ENCODE peak calls at places on chromosomes 3 and 15, in nine cellular contexts. O is A549, P is H1, K is HCT116, R is SK-N-SH, D is HepG2, U is GM12878, M is endothelial cell of umbilical vein, T is K562. L is an unnamed sample.

GRCh38 chr15:90664650-90665287 is 52.4 kb upstream of the BLM start:
- DNase-seq in O (peak; percentile 65), P (no peak), M (peak; percentile 28), R (peak; percentile 85), D (peak; percentile 41), K (no peak), T (peak; percentile 60), U (no peak), L (peak; percentile 80)

GRCh38 chr3:83320726-83321125 is 1559.3 kb upstream of the GBE1 start:
- DNase-seq in U (no peak), D (no peak), M (no peak), P (no peak), T (no peak), R (no peak), K (no peak), O (no peak), L (no peak)

GRCh38 chr3:138078901-138079344 is 36.5 kb downstream of the DZIP1L start:
- DNase-seq in U (no peak), K (peak; percentile 27), T (no peak), P (no peak), O (peak; percentile 82), M (no peak), D (peak; percentile 32), R (no peak), L (peak; percentile 86)

GRCh38 chr15:44654858-44655257 is 8.6 kb downstream of the SPG11 start:
- DNase-seq in R (no peak), O (no peak), D (no peak), K (no peak), U (no peak), P (no peak), M (no peak), T (no peak), L (no peak)

GRCh38 chr3:7978104-7978457 is 523.5 kb upstream of the LMCD1 start:
- DNase-seq in U (no peak), O (no peak), D (no peak), T (no peak), P (no peak), K (no peak), M (no peak), R (peak; percentile 42), L (no peak)

GRCh38 chr3:58052373-58053273 is 44.4 kb downstream of the FLNB start:
- DNase-seq in D (peak; percentile 83), U (no peak), R (no peak), T (peak; percentile 81), K (peak; percentile 94), P (no peak), O (peak; percentile 85), M (peak; percentile 98), L (peak; percentile 83)

GRCh38 chr3:100040846-100041245 is 73.5 kb downstream of the FILIP1L start:
- DNase-seq in K (no peak), M (no peak), R (no peak), P (no peak), U (no peak), D (no peak), T (no peak), O (no peak), L (no peak)

GRCh38 chr15:77993374-77993911 is 84.1 kb downstream of the TBC1D2B start:
- DNase-seq in O (no peak), U (no peak), K (no peak), T (no peak), M (no peak), P (no peak), D (no peak), R (no peak), L (no peak)

GRCh38 chr15:48868018-48868417 is 9.9 kb upstream of the EID1 start:
- DNase-seq in P (no peak), O (no peak), T (no peak), D (no peak), M (no peak), U (no peak), R (no peak), K (no peak), L (peak; percentile 7)

GRCh38 chr3:96331341-96331740 is 483.1 kb upstream of the EPHA6 start:
- DNase-seq in O (peak; percentile 12), R (no peak), D (no peak), T (no peak), K (no peak), U (no peak), P (no peak), M (peak; percentile 43), L (peak; percentile 10)

GRCh38 chr15:27059610-27060202 is 88.7 kb downstream of the GABRG3 start:
- DNase-seq in M (no peak), U (no peak), P (peak; percentile 13), R (peak; percentile 79), T (peak; percentile 80), O (peak; percentile 75), K (peak; percentile 0), D (peak; percentile 46), L (peak; percentile 56)

GRCh38 chr3:123080864-123081562 is 14.2 kb downstream of the PDIA5 start:
- DNase-seq in T (peak; percentile 79), R (no peak), O (no peak), D (no peak), U (no peak), P (no peak), K (no peak), M (peak; percentile 38), L (peak; percentile 23)

GRCh38 chr3:117746091-117746490 is 1036.5 kb downstream of the TUSC7 start:
- DNase-seq in O (no peak), K (no peak), R (no peak), U (no peak), M (no peak), T (no peak), P (no peak), D (no peak), L (no peak)

GRCh38 chr15:43239732-43240491 is 19.1 kb upstream of the EPB42 start:
- DNase-seq in T (peak; percentile 49), D (peak; percentile 77), K (no peak), P (no peak), U (no peak), O (no peak), M (no peak), R (no peak), L (peak; percentile 96)

GRCh38 chr15:77002954-77003912 is 8.3 kb downstream of the PSTPIP1 start:
- DNase-seq in M (no peak), R (no peak), T (no peak), P (no peak), O (no peak), U (peak; percentile 77), D (no peak), K (no peak), L (peak; percentile 97)

GRCh38 chr15:78007211-78007956 is 70.1 kb downstream of the TBC1D2B start:
- DNase-seq in K (no peak), P (no peak), D (no peak), O (no peak), U (no peak), M (no peak), R (no peak), T (no peak), L (no peak)

GRCh38 chr3:73664389-73664788 is 39.6 kb upstream of the PDZRN3 start:
- DNase-seq in M (no peak), O (no peak), U (no peak), K (no peak), T (no peak), P (no peak), R (no peak), D (no peak), L (no peak)

GRCh38 chr15:69357773-69358765 is 56.1 kb upstream of the KIF23 start:
- DNase-seq in U (no peak), R (no peak), O (no peak), P (no peak), T (peak; percentile 46), M (no peak), D (peak; percentile 76), K (peak; percentile 24), L (no peak)

GRCh38 chr15:88913017-88913849 is at the start of gene MFGE8:
- DNase-seq in K (no peak), M (peak; percentile 70), R (peak; percentile 93), D (peak; percentile 31), U (no peak), T (peak; percentile 90), P (peak; percentile 71), O (peak; percentile 77), L (peak; percentile 71)

GRCh38 chr3:65080432-65080831 is 392.6 kb upstream of the ADAMTS9 start:
- DNase-seq in D (no peak), U (no peak), T (no peak), R (no peak), M (peak; percentile 16), P (no peak), O (peak; percentile 0), K (no peak), L (no peak)
- TF ChIP-seq CTCF in D (peak; percentile 10), U (no peak), T (no peak), R (peak; percentile 30), M (peak; percentile 15), P (peak; percentile 27), O (no peak), K (peak; percentile 9), L (no peak)

DNA sequence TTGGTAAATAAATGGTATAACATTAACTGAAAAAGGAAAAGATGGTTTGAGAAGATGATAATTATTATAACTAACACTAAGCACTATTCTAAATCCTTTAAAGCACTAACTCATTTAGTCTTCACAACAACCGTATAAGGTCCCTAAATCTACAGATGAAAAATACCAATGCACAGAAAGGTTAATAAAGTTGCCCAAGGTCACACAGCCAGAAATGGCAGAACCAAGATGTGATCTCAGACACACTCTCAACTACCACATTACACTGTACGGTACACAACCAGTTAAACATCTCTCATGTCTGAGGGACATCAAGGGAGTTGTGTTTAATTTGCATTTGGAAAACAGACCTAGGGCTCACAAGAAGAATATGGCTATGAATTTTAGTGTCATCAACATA is 23.1 kb downstream of the RAB27A start:
- DNase-seq in P (no peak), T (no peak), O (no peak), U (no peak), D (no peak), K (no peak), R (no peak), M (no peak), L (no peak)
- H3K4me3 ChIP-seq in P (no peak overlapping the region), T (no peak overlapping the region), O (no peak overlapping the region), U (no peak overlapping the region), D (no peak overlapping the region), K (no peak overlapping the region), R (no peak overlapping the region), M (no peak overlapping the region), L (no peak overlapping the region)

GRCh38 chr15:67024998-67025368 is 40.4 kb upstream of the SMAD3 start:
- DNase-seq in K (no peak), O (no peak), M (peak; percentile 52), D (no peak), U (no peak), T (no peak), R (no peak), P (no peak), L (no peak)
- TF ChIP-seq MAX in K (no peak), O (no peak), M (no peak), D (no peak), U (no peak), T (no peak), R (no peak), P (no peak), L (no peak)

DNA sequence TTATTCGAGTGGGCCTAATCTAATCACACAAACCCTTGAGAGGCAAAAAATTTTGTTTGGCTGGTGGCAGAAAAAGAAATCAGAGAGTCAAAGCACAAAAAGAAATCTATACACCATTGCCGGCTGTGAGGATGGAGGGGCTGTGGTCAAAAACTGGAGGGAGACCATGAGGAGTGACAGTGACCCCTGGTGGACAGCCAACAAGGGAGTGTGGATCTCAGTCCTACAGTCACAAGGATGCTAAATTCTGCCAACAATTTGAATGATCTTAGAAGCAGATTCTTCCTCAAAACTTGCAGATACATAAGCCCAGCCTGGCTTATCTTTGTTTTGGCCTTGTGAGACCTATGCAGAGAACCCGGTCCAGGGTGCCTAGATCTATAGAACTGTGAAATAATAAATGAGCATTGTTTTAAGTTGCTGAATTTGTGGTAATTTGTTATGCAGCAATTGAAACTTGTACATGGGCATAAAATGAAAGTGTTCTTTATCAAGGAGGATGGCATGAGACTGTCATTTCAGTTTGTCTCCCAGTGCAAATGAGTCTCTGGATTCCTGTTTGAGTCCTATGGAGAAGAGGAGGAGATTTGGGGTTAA is 103.0 kb upstream of the ARHGEF26 start:
- DNase-seq in P (peak; percentile 21), M (peak; percentile 23), D (peak; percentile 33), T (peak; percentile 53), U (peak; percentile 11), R (peak; percentile 22), K (peak; percentile 45), O (peak; percentile 45), L (peak; percentile 55)
- TF ChIP-seq CTCF in P (peak; percentile 72), M (peak; percentile 67), D (peak; percentile 76), T (peak; percentile 66), U (peak; percentile 67), R (peak; percentile 64), K (peak; percentile 88), O (peak; percentile 41), L (peak; percentile 72)

L was measured in NB4.